ENCODE peak calls at places on chromosomes 6 and 20, in eight cellular contexts. One of them, this sample, is unnamed.

GRCh38 chr20:38601216-38602184 is at the start of gene ARHGAP40:
- DNase-seq in non-pigmented ciliary epithelial cell: no peak
- DNase-seq in NCI-H2081: peak
- DNase-seq in HT-29: peak
- DNase-seq in activated T-helper 1 cell treated with anti-CD3 and anti-CD28 coated beads, Interleukin-2, amount 50 U/mL, for 16 hours: no peak
- DNase-seq in iPS DF 6.9: no peak
- DNase-seq in amniotic epithelial cell: no peak
- DNase-seq in NCI-H460: peak
- DNase-seq in this sample: peak

GRCh38 chr6:163404825-163405265 is 9.7 kb upstream of the QKI start:
- DNase-seq in non-pigmented ciliary epithelial cell: no peak
- DNase-seq in NCI-H2081: no peak
- DNase-seq in HT-29: no peak
- DNase-seq in activated T-helper 1 cell treated with anti-CD3 and anti-CD28 coated beads, Interleukin-2, amount 50 U/mL, for 16 hours: no peak
- DNase-seq in iPS DF 6.9: no peak
- DNase-seq in amniotic epithelial cell: no peak
- DNase-seq in NCI-H460: no peak
- DNase-seq in this sample: peak

GRCh38 chr20:38144608-38145093 is 20.4 kb downstream of the TGM2 start:
- DNase-seq in non-pigmented ciliary epithelial cell: no peak
- DNase-seq in NCI-H2081: no peak
- DNase-seq in HT-29: no peak
- DNase-seq in activated T-helper 1 cell treated with anti-CD3 and anti-CD28 coated beads, Interleukin-2, amount 50 U/mL, for 16 hours: no peak
- DNase-seq in iPS DF 6.9: no peak
- DNase-seq in amniotic epithelial cell: no peak
- DNase-seq in NCI-H460: no peak
- DNase-seq in this sample: no peak

GRCh38 chr6:165662671-165663282 is at the start of gene PDE10A:
- DNase-seq in non-pigmented ciliary epithelial cell: no peak
- DNase-seq in NCI-H2081: no peak
- DNase-seq in HT-29: peak
- DNase-seq in activated T-helper 1 cell treated with anti-CD3 and anti-CD28 coated beads, Interleukin-2, amount 50 U/mL, for 16 hours: no peak
- DNase-seq in iPS DF 6.9: no peak
- DNase-seq in amniotic epithelial cell: no peak
- DNase-seq in NCI-H460: peak
- DNase-seq in this sample: peak

GRCh38 chr20:23043376-23043775 is 6.1 kb downstream of the THBD start:
- DNase-seq in non-pigmented ciliary epithelial cell: no peak
- DNase-seq in NCI-H2081: no peak
- DNase-seq in HT-29: peak
- DNase-seq in activated T-helper 1 cell treated with anti-CD3 and anti-CD28 coated beads, Interleukin-2, amount 50 U/mL, for 16 hours: no peak
- DNase-seq in iPS DF 6.9: no peak
- DNase-seq in amniotic epithelial cell: no peak
- DNase-seq in NCI-H460: no peak
- DNase-seq in this sample: no peak

GRCh38 chr20:50551288-50551687 is 41.1 kb downstream of the PTPN1 start:
- DNase-seq in non-pigmented ciliary epithelial cell: no peak
- DNase-seq in NCI-H2081: no peak
- DNase-seq in HT-29: no peak
- DNase-seq in activated T-helper 1 cell treated with anti-CD3 and anti-CD28 coated beads, Interleukin-2, amount 50 U/mL, for 16 hours: no peak
- DNase-seq in iPS DF 6.9: no peak
- DNase-seq in amniotic epithelial cell: no peak
- DNase-seq in NCI-H460: no peak
- DNase-seq in this sample: no peak

GRCh38 chr6:1644516-1644915 is 34.8 kb downstream of the FOXC1 start:
- DNase-seq in non-pigmented ciliary epithelial cell: no peak
- DNase-seq in NCI-H2081: no peak
- DNase-seq in HT-29: peak
- DNase-seq in activated T-helper 1 cell treated with anti-CD3 and anti-CD28 coated beads, Interleukin-2, amount 50 U/mL, for 16 hours: no peak
- DNase-seq in iPS DF 6.9: no peak
- DNase-seq in amniotic epithelial cell: no peak
- DNase-seq in NCI-H460: no peak
- DNase-seq in this sample: no peak

GRCh38 chr6:81708306-81708705 is 44.2 kb downstream of the TENT5A start:
- DNase-seq in non-pigmented ciliary epithelial cell: no peak
- DNase-seq in NCI-H2081: no peak
- DNase-seq in HT-29: no peak
- DNase-seq in activated T-helper 1 cell treated with anti-CD3 and anti-CD28 coated beads, Interleukin-2, amount 50 U/mL, for 16 hours: no peak
- DNase-seq in iPS DF 6.9: peak
- DNase-seq in amniotic epithelial cell: no peak
- DNase-seq in NCI-H460: no peak
- DNase-seq in this sample: no peak